ENCODE peak calls at places on chromosomes 6 and 20, in six cellular contexts. One of them, this sample, is unnamed.

GRCh38 chr6:2259002-2259494 is 13.6 kb upstream of the GMDS start:
- DNase-seq in EL: no peak
- DNase-seq in activated CD8-positive, alpha-beta T cell treated with anti-CD3 and anti-CD28 coated beads for 36 hours: no peak
- DNase-seq in activated T-cell treated with anti-CD3 and anti-CD28 coated beads for 4 hours: no peak
- DNase-seq in GM23248: no peak
- DNase-seq in NCI-H748 treated with DMSO at 0.1 percent for 48 hours: peak; percentile 48
- DNase-seq in this sample: no peak

GRCh38 chr20:45817652-45818194 is 5.3 kb downstream of the UBE2C start:
- DNase-seq in EL: peak; percentile 86
- DNase-seq in activated CD8-positive, alpha-beta T cell treated with anti-CD3 and anti-CD28 coated beads for 36 hours: no peak
- DNase-seq in activated T-cell treated with anti-CD3 and anti-CD28 coated beads for 4 hours: no peak
- DNase-seq in GM23248: peak; percentile 89
- DNase-seq in NCI-H748 treated with DMSO at 0.1 percent for 48 hours: no peak
- DNase-seq in this sample: no peak

GRCh38 chr20:64037498-64038213 is 1.7 kb downstream of the C20orf204 start:
- DNase-seq in EL: no peak
- DNase-seq in activated CD8-positive, alpha-beta T cell treated with anti-CD3 and anti-CD28 coated beads for 36 hours: peak; percentile 45
- DNase-seq in activated T-cell treated with anti-CD3 and anti-CD28 coated beads for 4 hours: no peak
- DNase-seq in GM23248: no peak
- DNase-seq in NCI-H748 treated with DMSO at 0.1 percent for 48 hours: no peak
- DNase-seq in this sample: peak; percentile 34

GRCh38 chr20:561437-562231 is 18.0 kb upstream of the CSNK2A1 start:
- DNase-seq in EL: peak; percentile 69
- DNase-seq in activated CD8-positive, alpha-beta T cell treated with anti-CD3 and anti-CD28 coated beads for 36 hours: peak; percentile 74
- DNase-seq in activated T-cell treated with anti-CD3 and anti-CD28 coated beads for 4 hours: peak; percentile 18
- DNase-seq in GM23248: peak; percentile 77
- DNase-seq in NCI-H748 treated with DMSO at 0.1 percent for 48 hours: peak; percentile 78
- DNase-seq in this sample: peak; percentile 68

GRCh38 chr20:20837574-20838021 is 125.2 kb upstream of the RALGAPA2 start:
- DNase-seq in EL: peak; percentile 33
- DNase-seq in activated CD8-positive, alpha-beta T cell treated with anti-CD3 and anti-CD28 coated beads for 36 hours: peak; percentile 71
- DNase-seq in activated T-cell treated with anti-CD3 and anti-CD28 coated beads for 4 hours: no peak
- DNase-seq in GM23248: peak; percentile 66
- DNase-seq in NCI-H748 treated with DMSO at 0.1 percent for 48 hours: peak; percentile 94
- DNase-seq in this sample: peak; percentile 74

GRCh38 chr20:44780226-44780625 is 30.1 kb downstream of the RIMS4 start:
- DNase-seq in EL: peak; percentile 50
- DNase-seq in activated CD8-positive, alpha-beta T cell treated with anti-CD3 and anti-CD28 coated beads for 36 hours: peak; percentile 58
- DNase-seq in activated T-cell treated with anti-CD3 and anti-CD28 coated beads for 4 hours: no peak
- DNase-seq in GM23248: peak; percentile 73
- DNase-seq in NCI-H748 treated with DMSO at 0.1 percent for 48 hours: no peak
- DNase-seq in this sample: no peak

GRCh38 chr20:2470051-2470431 is 548 bp downstream of the SNRPB start:
- DNase-seq in EL: peak; percentile 56
- DNase-seq in activated CD8-positive, alpha-beta T cell treated with anti-CD3 and anti-CD28 coated beads for 36 hours: peak; percentile 73
- DNase-seq in activated T-cell treated with anti-CD3 and anti-CD28 coated beads for 4 hours: peak; percentile 48
- DNase-seq in GM23248: peak; percentile 76
- DNase-seq in NCI-H748 treated with DMSO at 0.1 percent for 48 hours: peak; percentile 47
- DNase-seq in this sample: peak; percentile 70

GRCh38 chr6:139166956-139167313 is 32.1 kb downstream of the HECA start:
- DNase-seq in EL: no peak
- DNase-seq in activated CD8-positive, alpha-beta T cell treated with anti-CD3 and anti-CD28 coated beads for 36 hours: no peak
- DNase-seq in activated T-cell treated with anti-CD3 and anti-CD28 coated beads for 4 hours: no peak
- DNase-seq in GM23248: no peak
- DNase-seq in NCI-H748 treated with DMSO at 0.1 percent for 48 hours: no peak
- DNase-seq in this sample: no peak

GRCh38 chr6:3398755-3399671 is 57.8 kb downstream of the SLC22A23 start:
- DNase-seq in EL: no peak
- DNase-seq in activated CD8-positive, alpha-beta T cell treated with anti-CD3 and anti-CD28 coated beads for 36 hours: no peak
- DNase-seq in activated T-cell treated with anti-CD3 and anti-CD28 coated beads for 4 hours: no peak
- DNase-seq in GM23248: no peak
- DNase-seq in NCI-H748 treated with DMSO at 0.1 percent for 48 hours: no peak
- DNase-seq in this sample: no peak

GRCh38 chr6:113362542-113363430 is 494.4 kb upstream of the MARCKS start:
- DNase-seq in EL: peak; percentile 64
- DNase-seq in activated CD8-positive, alpha-beta T cell treated with anti-CD3 and anti-CD28 coated beads for 36 hours: no peak
- DNase-seq in activated T-cell treated with anti-CD3 and anti-CD28 coated beads for 4 hours: no peak
- DNase-seq in GM23248: peak; percentile 53
- DNase-seq in NCI-H748 treated with DMSO at 0.1 percent for 48 hours: no peak
- DNase-seq in this sample: no peak

GRCh38 chr6:154865291-154865690 is 129.8 kb upstream of the TIAM2 start:
- DNase-seq in EL: peak; percentile 18
- DNase-seq in activated CD8-positive, alpha-beta T cell treated with anti-CD3 and anti-CD28 coated beads for 36 hours: no peak
- DNase-seq in activated T-cell treated with anti-CD3 and anti-CD28 coated beads for 4 hours: no peak
- DNase-seq in GM23248: no peak
- DNase-seq in NCI-H748 treated with DMSO at 0.1 percent for 48 hours: no peak
- DNase-seq in this sample: no peak

GRCh38 chr20:40323411-40323810 is 365.6 kb downstream of the MAFB start:
- DNase-seq in EL: no peak
- DNase-seq in activated CD8-positive, alpha-beta T cell treated with anti-CD3 and anti-CD28 coated beads for 36 hours: no peak
- DNase-seq in activated T-cell treated with anti-CD3 and anti-CD28 coated beads for 4 hours: no peak
- DNase-seq in GM23248: peak; percentile 17
- DNase-seq in NCI-H748 treated with DMSO at 0.1 percent for 48 hours: peak; percentile 5
- DNase-seq in this sample: peak; percentile 95

GRCh38 chr6:150202404-150202803 is 59.6 kb downstream of the PPP1R14C start:
- DNase-seq in EL: no peak
- DNase-seq in activated CD8-positive, alpha-beta T cell treated with anti-CD3 and anti-CD28 coated beads for 36 hours: no peak
- DNase-seq in activated T-cell treated with anti-CD3 and anti-CD28 coated beads for 4 hours: no peak
- DNase-seq in GM23248: peak; percentile 75
- DNase-seq in NCI-H748 treated with DMSO at 0.1 percent for 48 hours: no peak
- DNase-seq in this sample: no peak

GRCh38 chr20:62822788-62823651 is 6.2 kb downstream of the COL9A3 start:
- DNase-seq in EL: peak; percentile 25
- DNase-seq in activated CD8-positive, alpha-beta T cell treated with anti-CD3 and anti-CD28 coated beads for 36 hours: peak; percentile 75
- DNase-seq in activated T-cell treated with anti-CD3 and anti-CD28 coated beads for 4 hours: no peak
- DNase-seq in GM23248: peak; percentile 34
- DNase-seq in NCI-H748 treated with DMSO at 0.1 percent for 48 hours: no peak
- DNase-seq in this sample: no peak

GRCh38 chr6:1630771-1631217 is 21.1 kb downstream of the FOXC1 start:
- DNase-seq in EL: peak; percentile 32
- DNase-seq in activated CD8-positive, alpha-beta T cell treated with anti-CD3 and anti-CD28 coated beads for 36 hours: no peak
- DNase-seq in activated T-cell treated with anti-CD3 and anti-CD28 coated beads for 4 hours: no peak
- DNase-seq in GM23248: no peak
- DNase-seq in NCI-H748 treated with DMSO at 0.1 percent for 48 hours: no peak
- DNase-seq in this sample: no peak

GRCh38 chr20:31717478-31717946 is 5.2 kb downstream of the BCL2L1 start:
- DNase-seq in EL: no peak
- DNase-seq in activated CD8-positive, alpha-beta T cell treated with anti-CD3 and anti-CD28 coated beads for 36 hours: peak; percentile 58
- DNase-seq in activated T-cell treated with anti-CD3 and anti-CD28 coated beads for 4 hours: no peak
- DNase-seq in GM23248: no peak
- DNase-seq in NCI-H748 treated with DMSO at 0.1 percent for 48 hours: no peak
- DNase-seq in this sample: no peak

GRCh38 chr6:153085239-153085638 is 45.8 kb downstream of the RGS17 start:
- DNase-seq in EL: no peak
- DNase-seq in activated CD8-positive, alpha-beta T cell treated with anti-CD3 and anti-CD28 coated beads for 36 hours: no peak
- DNase-seq in activated T-cell treated with anti-CD3 and anti-CD28 coated beads for 4 hours: no peak
- DNase-seq in GM23248: no peak
- DNase-seq in NCI-H748 treated with DMSO at 0.1 percent for 48 hours: no peak
- DNase-seq in this sample: no peak

GRCh38 chr20:8196096-8196495 is 64.0 kb downstream of the PLCB1 start:
- DNase-seq in EL: no peak
- DNase-seq in activated CD8-positive, alpha-beta T cell treated with anti-CD3 and anti-CD28 coated beads for 36 hours: no peak
- DNase-seq in activated T-cell treated with anti-CD3 and anti-CD28 coated beads for 4 hours: no peak
- DNase-seq in GM23248: peak; percentile 4
- DNase-seq in NCI-H748 treated with DMSO at 0.1 percent for 48 hours: no peak
- DNase-seq in this sample: no peak